ENCODE peak calls at places on chromosome 11, in five cellular contexts. One of them, this sample, is unnamed.
A peak's percentile ranks its signal among the peaks of the same experiment; 100 is the strongest.

GRCh38 chr11:124751741-124752470 is at the start of gene VSIG2:
- DNase-seq in GM12892: no peak
- DNase-seq in SK-MEL-5: no peak
- DNase-seq in HS-5: no peak
- DNase-seq in SK-N-DZ: no peak
- DNase-seq in this sample: no peak

GRCh38 chr11:22792497-22792896 is 37.1 kb downstream of the SVIP start:
- DNase-seq in SK-MEL-5: peak; percentile 97
- DNase-seq in HS-5: peak; percentile 67
- DNase-seq in SK-N-DZ: no peak
- DNase-seq in GM12892: no peak
- DNase-seq in this sample: no peak

GRCh38 chr11:19079643-19080440 is 19.3 kb upstream of the MRGPRX2 start:
- DNase-seq in GM12892: no peak
- DNase-seq in SK-MEL-5: no peak
- DNase-seq in SK-N-DZ: no peak
- DNase-seq in HS-5: peak; percentile 96
- DNase-seq in this sample: no peak

GRCh38 chr11:25038131-25038530 is 541.3 kb downstream of the LUZP2 start:
- DNase-seq in HS-5: no peak
- DNase-seq in GM12892: no peak
- DNase-seq in SK-N-DZ: no peak
- DNase-seq in SK-MEL-5: no peak
- DNase-seq in this sample: no peak

GRCh38 chr11:6440906-6441358 is at the start of gene HPX:
- DNase-seq in HS-5: no peak
- DNase-seq in GM12892: no peak
- DNase-seq in SK-N-DZ: peak; percentile 37
- DNase-seq in SK-MEL-5: no peak
- DNase-seq in this sample: no peak

GRCh38 chr11:100681064-100681502 is 6.0 kb upstream of the ARHGAP42 start:
- DNase-seq in SK-N-DZ: peak; percentile 29
- DNase-seq in GM12892: peak; percentile 63
- DNase-seq in HS-5: peak; percentile 74
- DNase-seq in SK-MEL-5: peak; percentile 72
- DNase-seq in this sample: peak; percentile 34

GRCh38 chr11:10979529-10979928 is 121.7 kb upstream of the ZBED5 start:
- DNase-seq in GM12892: no peak
- DNase-seq in SK-MEL-5: no peak
- DNase-seq in SK-N-DZ: no peak
- DNase-seq in HS-5: no peak
- DNase-seq in this sample: no peak

GRCh38 chr11:14905104-14906033 is 13.3 kb upstream of the CYP2R1 start:
- DNase-seq in SK-N-DZ: no peak
- DNase-seq in GM12892: peak; percentile 38
- DNase-seq in HS-5: no peak
- DNase-seq in SK-MEL-5: no peak
- DNase-seq in this sample: no peak

GRCh38 chr11:96055706-96056387 is 131.9 kb upstream of the MTMR2 start:
- DNase-seq in HS-5: peak; percentile 58
- DNase-seq in GM12892: no peak
- DNase-seq in SK-MEL-5: no peak
- DNase-seq in SK-N-DZ: no peak
- DNase-seq in this sample: peak; percentile 19

GRCh38 chr11:45670386-45671135 is 5.1 kb upstream of the CHST1 start:
- DNase-seq in HS-5: no peak
- DNase-seq in SK-N-DZ: no peak
- DNase-seq in SK-MEL-5: no peak
- DNase-seq in GM12892: no peak
- DNase-seq in this sample: no peak